ENCODE peak calls at places on chromosomes 11 and 22, in six cellular contexts. H is D341Med, T is HFFc6, K is caudate nucleus, Z is posterior vena cava, E is iris pigment epithelial cell. S is an unnamed sample.

GRCh38 chr11:15557831-15558230 is 443.1 kb downstream of the INSC start:
- DNase-seq in H (no peak), T (no peak), K (no peak), Z (no peak), E (no peak), S (no peak)

GRCh38 chr11:120808616-120809050 is 215.3 kb upstream of the TBCEL start:
- DNase-seq in H (no peak), T (no peak), K (no peak), Z (no peak), E (no peak), S (peak; percentile 7)

GRCh38 chr22:48603621-48604320 is 1223.9 kb downstream of the BRD1 start:
- DNase-seq in H (no peak), T (no peak), K (peak; percentile 38), Z (no peak), E (no peak), S (no peak)

GRCh38 chr11:64608636-64609035 is 17.6 kb downstream of the SLC22A12 start:
- DNase-seq in H (no peak), T (no peak), K (peak; percentile 34), Z (no peak), E (no peak), S (no peak)

GRCh38 chr11:62664405-62665074 is 470 bp downstream of the C11orf98 start:
- DNase-seq in H (peak; percentile 66), T (no peak), K (peak; percentile 69), Z (peak; percentile 85), E (peak; percentile 58), S (peak; percentile 70)

GRCh38 chr11:123228489-123229163 is 33.6 kb upstream of the CLMP start:
- DNase-seq in H (no peak), T (no peak), K (no peak), Z (no peak), E (no peak), S (no peak)

GRCh38 chr22:27241430-27242110 is 560.0 kb downstream of the MN1 start:
- DNase-seq in H (no peak), T (no peak), K (peak; percentile 30), Z (no peak), E (peak; percentile 24), S (peak; percentile 79)

GRCh38 chr22:28008056-28008455 is 89.0 kb upstream of the PITPNB start:
- DNase-seq in H (no peak), T (no peak), K (no peak), Z (no peak), E (no peak), S (no peak)

GRCh38 chr11:80473562-80473961 is 1032.7 kb upstream of the TENM4 start:
- DNase-seq in H (no peak), T (no peak), K (no peak), Z (no peak), E (no peak), S (peak; percentile 35)

GRCh38 chr11:111438168-111438567 is 59.1 kb upstream of the POU2AF1 start:
- DNase-seq in H (no peak), T (no peak), K (no peak), Z (peak; percentile 29), E (no peak), S (no peak)

GRCh38 chr11:134587345-134587744 is 175.3 kb upstream of the B3GAT1 start:
- DNase-seq in H (no peak), T (no peak), K (no peak), Z (no peak), E (no peak), S (no peak)

S was measured in M059J.